ENCODE peak calls at places on chromosome 2, in four cellular contexts. B, A, N and M are unnamed samples.
A peak's percentile ranks its signal among the peaks of the same experiment; 100 is the strongest.

GRCh38 chr2:136332436-136333095 is 214.6 kb upstream of the CXCR4 start:
- DNase-seq in B (no peak), N (no peak), A (no peak), M (no peak)

GRCh38 chr2:172097557-172098131 is 5.1 kb downstream of the DLX2 start:
- DNase-seq in B (peak; percentile 39), A (no peak), N (no peak), M (no peak)

GRCh38 chr2:45176399-45176798 is 167.1 kb upstream of the SIX2 start:
- DNase-seq in B (no peak), N (no peak), A (no peak), M (no peak)

GRCh38 chr2:141468746-141469145 is 662.1 kb downstream of the LRP1B start:
- DNase-seq in A (no peak), N (no peak), B (no peak), M (no peak)

GRCh38 chr2:7209776-7210555 is 292.8 kb downstream of the RNF144A start:
- DNase-seq in N (no peak), A (no peak), B (no peak), M (no peak)

GRCh38 chr2:3617198-3617890 is 22.4 kb downstream of the COLEC11 start:
- DNase-seq in N (no peak), A (no peak), B (no peak), M (no peak)

GRCh38 chr2:126890962-126891450 is 7.7 kb upstream of the TEX51 start:
- DNase-seq in A (no peak), B (no peak), N (no peak), M (no peak)

GRCh38 chr2:149955201-149955600 is 367.6 kb upstream of the MMADHC start:
- DNase-seq in B (no peak), N (no peak), A (no peak), M (no peak)

GRCh38 chr2:107412981-107413380 is 413.7 kb upstream of the RGPD4 start:
- DNase-seq in A (no peak), B (no peak), N (no peak), M (no peak)

GRCh38 chr2:235034270-235035135 is 82.7 kb downstream of the SH3BP4 start:
- DNase-seq in N (no peak), B (no peak), A (no peak), M (no peak)

GRCh38 chr2:109378682-109379081 is 235.1 kb downstream of the SEPTIN10 start:
- DNase-seq in A (no peak), B (no peak), N (no peak), M (no peak)

GRCh38 chr2:231563378-231563961 is 29.2 kb upstream of the TEX44 start:
- DNase-seq in A (peak; percentile 34), N (no peak), B (peak; percentile 81), M (peak; percentile 73)

GRCh38 chr2:229686122-229686919 is 28.0 kb downstream of the DNER start:
- DNase-seq in A (no peak), N (no peak), B (no peak), M (no peak)

GRCh38 chr2:201665420-201666158 is 22.3 kb upstream of the TMEM237 start:
- DNase-seq in N (no peak), A (no peak), B (no peak), M (no peak)

GRCh38 chr2:14751581-14751980 is 119.1 kb downstream of the LRATD1 start:
- DNase-seq in A (no peak), N (no peak), B (no peak), M (no peak)

GRCh38 chr2:158221055-158222021 is 119.7 kb downstream of the UPP2 start:
- DNase-seq in B (no peak), N (no peak), A (no peak), M (no peak)
- TF ChIP-seq KDM1A in B (no peak), N (no peak), A (no peak), M (no peak)

DNA sequence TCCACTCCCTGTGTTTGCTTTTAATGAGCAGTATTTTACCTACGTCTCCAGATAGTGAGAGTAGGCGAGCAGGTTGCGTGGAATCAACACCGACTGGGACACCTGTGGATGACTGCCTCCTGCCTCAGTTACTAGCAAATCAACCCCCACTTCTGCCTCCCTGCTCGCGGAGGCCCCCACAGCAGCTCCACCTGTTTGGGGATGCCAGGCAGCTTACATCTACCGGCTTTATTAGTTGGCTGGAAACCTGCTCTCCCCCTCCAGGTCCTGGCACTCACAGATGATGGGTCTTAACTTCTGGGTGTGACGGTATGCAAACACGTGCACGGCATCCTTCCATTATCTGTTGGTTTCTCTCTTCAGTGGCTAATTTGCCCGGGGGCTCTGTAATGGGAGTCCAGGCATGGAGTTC is 164.4 kb upstream of the SESTD1 start:
- DNase-seq in B (no peak), A (no peak), N (no peak), M (no peak)
- H2AFZ ChIP-seq in B (no peak overlapping the region), A (peak overlapping the region; percentile 96), N (no peak overlapping the region), M (peak overlapping the region; percentile 98)

DNA sequence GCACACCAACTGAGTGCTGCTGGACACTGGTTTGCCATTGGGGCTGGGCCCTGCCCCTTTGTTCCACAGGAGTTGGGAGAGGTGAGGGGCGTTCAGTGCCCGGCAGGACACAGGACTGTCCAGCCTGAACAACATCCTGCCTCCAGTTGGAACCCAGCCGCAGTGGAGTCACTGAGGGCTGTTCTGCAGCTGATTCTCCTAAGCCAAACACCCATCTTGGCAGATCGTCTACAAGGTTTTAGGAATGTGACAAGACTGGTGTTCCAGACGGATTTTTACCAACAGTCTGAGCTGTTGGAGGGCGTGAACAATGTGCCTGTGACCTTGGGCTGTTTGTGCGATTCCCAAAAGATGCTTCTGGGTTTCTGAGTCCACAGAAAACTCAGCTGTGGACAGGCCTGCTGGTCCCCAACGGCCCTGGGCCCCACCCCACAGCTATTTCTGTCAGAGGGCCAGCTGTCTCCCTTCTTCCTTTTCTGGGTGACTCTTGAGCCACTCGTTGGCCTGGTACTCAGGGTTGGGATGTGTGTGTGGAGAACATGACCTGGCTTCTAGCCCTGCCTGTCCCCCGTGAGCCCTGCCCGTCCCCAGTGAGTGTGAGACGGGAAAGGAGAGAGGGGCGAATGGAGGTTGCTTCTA is 5.7 kb downstream of the LRRFIP1 start:
- DNase-seq in A (no peak), B (no peak), N (no peak), M (no peak)
- TF ChIP-seq KDM1A in A (no peak), B (no peak), N (no peak), M (no peak)

GRCh38 chr2:237192881-237193280 is 107.2 kb downstream of the COPS8 start:
- DNase-seq in A (no peak), B (no peak), N (no peak), M (no peak)

GRCh38 chr2:237191693-237192076 is 106.0 kb downstream of the COPS8 start:
- DNase-seq in N (no peak), A (no peak), B (no peak), M (no peak)

GRCh38 chr2:237193436-237193835 is 107.7 kb downstream of the COPS8 start:
- DNase-seq in N (no peak), B (no peak), A (no peak), M (no peak)

GRCh38 chr2:237189799-237190198 is 104.1 kb downstream of the COPS8 start:
- DNase-seq in B (no peak), N (no peak), A (no peak), M (no peak)

GRCh38 chr2:237190958-237191692 is 105.4 kb downstream of the COPS8 start:
- DNase-seq in A (no peak), N (no peak), B (no peak), M (no peak)
- H2AFZ ChIP-seq in A (no peak overlapping the region), N (no peak overlapping the region), B (no peak overlapping the region), M (no peak overlapping the region)

GRCh38 chr2:148614332-148615049 is 30.1 kb upstream of the EPC2 start:
- DNase-seq in A (no peak), B (no peak), N (peak; percentile 53), M (peak; percentile 36)
- TF ChIP-seq KDM1A in A (no peak), B (no peak), N (no peak), M (no peak)